ENCODE peak calls at places on chromosomes 12 and 14, in nine cellular contexts. One of them, this sample, is unnamed.

GRCh38 chr14:92844220-92844619 is 50.1 kb downstream of the GOLGA5 start:
- DNase-seq in WERI-Rb-1: no peak
- DNase-seq in HCT116: no peak
- DNase-seq in cardiac fibroblast: peak
- DNase-seq in fibroblast of pulmonary artery: no peak
- DNase-seq in stimulated activated CD8-positive, alpha-beta memory T cell treated with anti-CD3 and anti-CD28 coated beads, Interleukin-12 subunit alpha, Interleukin-12 subunit beta, amount 100 ng/mL, for 4 hours: no peak
- DNase-seq in NCI-H2081: no peak
- DNase-seq in activated CD8-positive, alpha-beta memory T cell treated with anti-CD3 and anti-CD28 coated beads for 24 hours: no peak
- DNase-seq in upper lobe of right lung: no peak
- DNase-seq in this sample: no peak

GRCh38 chr12:2168808-2169207 is 116.0 kb downstream of the CACNA1C start:
- DNase-seq in stimulated activated CD8-positive, alpha-beta memory T cell treated with anti-CD3 and anti-CD28 coated beads, Interleukin-12 subunit alpha, Interleukin-12 subunit beta, amount 100 ng/mL, for 4 hours: no peak
- DNase-seq in cardiac fibroblast: peak
- DNase-seq in WERI-Rb-1: no peak
- DNase-seq in activated CD8-positive, alpha-beta memory T cell treated with anti-CD3 and anti-CD28 coated beads for 24 hours: no peak
- DNase-seq in NCI-H2081: no peak
- DNase-seq in HCT116: peak
- DNase-seq in fibroblast of pulmonary artery: peak
- DNase-seq in upper lobe of right lung: no peak
- DNase-seq in this sample: no peak

GRCh38 chr12:115934877-115935276 is 342.6 kb downstream of the MED13L start:
- DNase-seq in WERI-Rb-1: no peak
- DNase-seq in upper lobe of right lung: no peak
- DNase-seq in HCT116: no peak
- DNase-seq in fibroblast of pulmonary artery: no peak
- DNase-seq in stimulated activated CD8-positive, alpha-beta memory T cell treated with anti-CD3 and anti-CD28 coated beads, Interleukin-12 subunit alpha, Interleukin-12 subunit beta, amount 100 ng/mL, for 4 hours: no peak
- DNase-seq in cardiac fibroblast: no peak
- DNase-seq in activated CD8-positive, alpha-beta memory T cell treated with anti-CD3 and anti-CD28 coated beads for 24 hours: peak
- DNase-seq in NCI-H2081: no peak
- DNase-seq in this sample: no peak

GRCh38 chr14:53963491-53964227 is 7.0 kb upstream of the BMP4 start:
- DNase-seq in upper lobe of right lung: peak
- DNase-seq in WERI-Rb-1: no peak
- DNase-seq in NCI-H2081: no peak
- DNase-seq in activated CD8-positive, alpha-beta memory T cell treated with anti-CD3 and anti-CD28 coated beads for 24 hours: no peak
- DNase-seq in cardiac fibroblast: no peak
- DNase-seq in fibroblast of pulmonary artery: peak
- DNase-seq in stimulated activated CD8-positive, alpha-beta memory T cell treated with anti-CD3 and anti-CD28 coated beads, Interleukin-12 subunit alpha, Interleukin-12 subunit beta, amount 100 ng/mL, for 4 hours: no peak
- DNase-seq in HCT116: no peak
- DNase-seq in this sample: no peak

GRCh38 chr14:76812093-76812421 is 625 bp downstream of the ANGEL1 start:
- DNase-seq in HCT116: no peak
- DNase-seq in upper lobe of right lung: no peak
- DNase-seq in WERI-Rb-1: no peak
- DNase-seq in stimulated activated CD8-positive, alpha-beta memory T cell treated with anti-CD3 and anti-CD28 coated beads, Interleukin-12 subunit alpha, Interleukin-12 subunit beta, amount 100 ng/mL, for 4 hours: no peak
- DNase-seq in NCI-H2081: no peak
- DNase-seq in cardiac fibroblast: no peak
- DNase-seq in fibroblast of pulmonary artery: no peak
- DNase-seq in activated CD8-positive, alpha-beta memory T cell treated with anti-CD3 and anti-CD28 coated beads for 24 hours: no peak
- DNase-seq in this sample: no peak

GRCh38 chr12:2376855-2377657 is 324.3 kb downstream of the CACNA1C start:
- DNase-seq in NCI-H2081: peak
- DNase-seq in WERI-Rb-1: no peak
- DNase-seq in fibroblast of pulmonary artery: no peak
- DNase-seq in activated CD8-positive, alpha-beta memory T cell treated with anti-CD3 and anti-CD28 coated beads for 24 hours: no peak
- DNase-seq in upper lobe of right lung: no peak
- DNase-seq in cardiac fibroblast: no peak
- DNase-seq in stimulated activated CD8-positive, alpha-beta memory T cell treated with anti-CD3 and anti-CD28 coated beads, Interleukin-12 subunit alpha, Interleukin-12 subunit beta, amount 100 ng/mL, for 4 hours: no peak
- DNase-seq in HCT116: no peak
- DNase-seq in this sample: no peak

GRCh38 chr14:78790262-78790661 is 620.1 kb downstream of the NRXN3 start:
- DNase-seq in HCT116: no peak
- DNase-seq in stimulated activated CD8-positive, alpha-beta memory T cell treated with anti-CD3 and anti-CD28 coated beads, Interleukin-12 subunit alpha, Interleukin-12 subunit beta, amount 100 ng/mL, for 4 hours: no peak
- DNase-seq in upper lobe of right lung: no peak
- DNase-seq in NCI-H2081: no peak
- DNase-seq in fibroblast of pulmonary artery: no peak
- DNase-seq in WERI-Rb-1: peak
- DNase-seq in cardiac fibroblast: no peak
- DNase-seq in activated CD8-positive, alpha-beta memory T cell treated with anti-CD3 and anti-CD28 coated beads for 24 hours: no peak
- DNase-seq in this sample: no peak

GRCh38 chr14:102665665-102666064 is 73.2 kb downstream of the RCOR1 start:
- DNase-seq in activated CD8-positive, alpha-beta memory T cell treated with anti-CD3 and anti-CD28 coated beads for 24 hours: no peak
- DNase-seq in cardiac fibroblast: no peak
- DNase-seq in stimulated activated CD8-positive, alpha-beta memory T cell treated with anti-CD3 and anti-CD28 coated beads, Interleukin-12 subunit alpha, Interleukin-12 subunit beta, amount 100 ng/mL, for 4 hours: no peak
- DNase-seq in HCT116: no peak
- DNase-seq in upper lobe of right lung: no peak
- DNase-seq in NCI-H2081: no peak
- DNase-seq in fibroblast of pulmonary artery: no peak
- DNase-seq in WERI-Rb-1: no peak
- DNase-seq in this sample: no peak

GRCh38 chr12:118608770-118609344 is 232.5 kb downstream of the SUDS3 start:
- DNase-seq in cardiac fibroblast: no peak
- DNase-seq in NCI-H2081: no peak
- DNase-seq in activated CD8-positive, alpha-beta memory T cell treated with anti-CD3 and anti-CD28 coated beads for 24 hours: no peak
- DNase-seq in stimulated activated CD8-positive, alpha-beta memory T cell treated with anti-CD3 and anti-CD28 coated beads, Interleukin-12 subunit alpha, Interleukin-12 subunit beta, amount 100 ng/mL, for 4 hours: no peak
- DNase-seq in HCT116: no peak
- DNase-seq in upper lobe of right lung: no peak
- DNase-seq in WERI-Rb-1: no peak
- DNase-seq in fibroblast of pulmonary artery: no peak
- DNase-seq in this sample: no peak

GRCh38 chr12:81015510-81015909 is 62.4 kb upstream of the ACSS3 start:
- DNase-seq in cardiac fibroblast: no peak
- DNase-seq in activated CD8-positive, alpha-beta memory T cell treated with anti-CD3 and anti-CD28 coated beads for 24 hours: no peak
- DNase-seq in fibroblast of pulmonary artery: no peak
- DNase-seq in stimulated activated CD8-positive, alpha-beta memory T cell treated with anti-CD3 and anti-CD28 coated beads, Interleukin-12 subunit alpha, Interleukin-12 subunit beta, amount 100 ng/mL, for 4 hours: no peak
- DNase-seq in HCT116: no peak
- DNase-seq in NCI-H2081: no peak
- DNase-seq in upper lobe of right lung: no peak
- DNase-seq in WERI-Rb-1: no peak
- DNase-seq in this sample: no peak

GRCh38 chr12:51077930-51078329 is 5.5 kb downstream of the CSRNP2 start:
- DNase-seq in activated CD8-positive, alpha-beta memory T cell treated with anti-CD3 and anti-CD28 coated beads for 24 hours: no peak
- DNase-seq in fibroblast of pulmonary artery: no peak
- DNase-seq in cardiac fibroblast: peak
- DNase-seq in NCI-H2081: no peak
- DNase-seq in upper lobe of right lung: no peak
- DNase-seq in HCT116: no peak
- DNase-seq in WERI-Rb-1: no peak
- DNase-seq in stimulated activated CD8-positive, alpha-beta memory T cell treated with anti-CD3 and anti-CD28 coated beads, Interleukin-12 subunit alpha, Interleukin-12 subunit beta, amount 100 ng/mL, for 4 hours: no peak
- DNase-seq in this sample: no peak